ENCODE peak calls at places on chromosomes 11 and 22, in four cellular contexts. One of them, this sample, is unnamed.

GRCh38 chr11:8234425-8234821 is 29.3 kb downstream of the LMO1 start:
- DNase-seq in HepG2: no peak
- DNase-seq in GM12878: no peak
- DNase-seq in Panc1: no peak
- DNase-seq in this sample: peak

GRCh38 chr11:76810151-76810853 is 27.1 kb downstream of the TSKU start:
- DNase-seq in Panc1: no peak
- DNase-seq in GM12878: no peak
- DNase-seq in HepG2: no peak
- DNase-seq in this sample: peak

GRCh38 chr11:61333638-61334433 is 808 bp downstream of the TKFC start:
- DNase-seq in Panc1: no peak
- DNase-seq in GM12878: no peak
- DNase-seq in HepG2: no peak
- DNase-seq in this sample: no peak

GRCh38 chr11:126917531-126918204 is 82.9 kb downstream of the KIRREL3 start:
- DNase-seq in GM12878: peak
- DNase-seq in HepG2: no peak
- DNase-seq in Panc1: no peak
- DNase-seq in this sample: no peak

GRCh38 chr11:65435981-65436411 is 13.4 kb downstream of the NEAT1 start:
- DNase-seq in HepG2: no peak
- DNase-seq in GM12878: no peak
- DNase-seq in Panc1: no peak
- DNase-seq in this sample: no peak

GRCh38 chr22:31943976-31944699 is at the start of gene YWHAH:
- DNase-seq in HepG2: peak
- DNase-seq in Panc1: peak
- DNase-seq in GM12878: peak
- DNase-seq in this sample: peak

GRCh38 chr11:133821776-133822175 is 23.5 kb downstream of the SPATA19 start:
- DNase-seq in HepG2: peak
- DNase-seq in GM12878: no peak
- DNase-seq in Panc1: no peak
- DNase-seq in this sample: peak

GRCh38 chr11:69300124-69301032 is 6.4 kb downstream of the MYEOV start:
- DNase-seq in HepG2: no peak
- DNase-seq in GM12878: no peak
- DNase-seq in Panc1: no peak
- DNase-seq in this sample: no peak

GRCh38 chr11:63889344-63889743 is 27.6 kb downstream of the RCOR2 start:
- DNase-seq in Panc1: no peak
- DNase-seq in GM12878: no peak
- DNase-seq in HepG2: no peak
- DNase-seq in this sample: no peak

GRCh38 chr11:83008581-83008923 is 63.1 kb downstream of the RAB30 start:
- DNase-seq in HepG2: peak
- DNase-seq in GM12878: no peak
- DNase-seq in Panc1: no peak
- DNase-seq in this sample: no peak

GRCh38 chr11:70544067-70544773 is 145.9 kb downstream of the CTTN start:
- DNase-seq in GM12878: no peak
- DNase-seq in Panc1: no peak
- DNase-seq in HepG2: no peak
- DNase-seq in this sample: no peak

GRCh38 chr11:91800208-91800914 is 424.3 kb upstream of the FAT3 start:
- DNase-seq in GM12878: no peak
- DNase-seq in Panc1: no peak
- DNase-seq in HepG2: no peak
- DNase-seq in this sample: no peak
- TF ChIP-seq SIN3A in GM12878: no peak
- TF ChIP-seq SIN3A in Panc1: no peak
- TF ChIP-seq SIN3A in HepG2: no peak
- TF ChIP-seq SIN3A in this sample: no peak

GRCh38 chr11:113874920-113875413 is 405 bp downstream of the USP28 start:
- DNase-seq in HepG2: no peak
- DNase-seq in Panc1: no peak
- DNase-seq in GM12878: no peak
- DNase-seq in this sample: no peak

GRCh38 chr11:113875414-113876073 is at the start of gene USP28:
- DNase-seq in GM12878: peak
- DNase-seq in Panc1: peak
- DNase-seq in HepG2: peak
- DNase-seq in this sample: peak

GRCh38 chr11:113877673-113878060 is 2.3 kb upstream of the USP28 start:
- DNase-seq in Panc1: no peak
- DNase-seq in GM12878: no peak
- DNase-seq in HepG2: no peak
- DNase-seq in this sample: no peak

GRCh38 chr11:113876798-113877672 is 1.7 kb upstream of the USP28 start:
- DNase-seq in HepG2: no peak
- DNase-seq in Panc1: no peak
- DNase-seq in GM12878: no peak
- DNase-seq in this sample: no peak

DNA sequence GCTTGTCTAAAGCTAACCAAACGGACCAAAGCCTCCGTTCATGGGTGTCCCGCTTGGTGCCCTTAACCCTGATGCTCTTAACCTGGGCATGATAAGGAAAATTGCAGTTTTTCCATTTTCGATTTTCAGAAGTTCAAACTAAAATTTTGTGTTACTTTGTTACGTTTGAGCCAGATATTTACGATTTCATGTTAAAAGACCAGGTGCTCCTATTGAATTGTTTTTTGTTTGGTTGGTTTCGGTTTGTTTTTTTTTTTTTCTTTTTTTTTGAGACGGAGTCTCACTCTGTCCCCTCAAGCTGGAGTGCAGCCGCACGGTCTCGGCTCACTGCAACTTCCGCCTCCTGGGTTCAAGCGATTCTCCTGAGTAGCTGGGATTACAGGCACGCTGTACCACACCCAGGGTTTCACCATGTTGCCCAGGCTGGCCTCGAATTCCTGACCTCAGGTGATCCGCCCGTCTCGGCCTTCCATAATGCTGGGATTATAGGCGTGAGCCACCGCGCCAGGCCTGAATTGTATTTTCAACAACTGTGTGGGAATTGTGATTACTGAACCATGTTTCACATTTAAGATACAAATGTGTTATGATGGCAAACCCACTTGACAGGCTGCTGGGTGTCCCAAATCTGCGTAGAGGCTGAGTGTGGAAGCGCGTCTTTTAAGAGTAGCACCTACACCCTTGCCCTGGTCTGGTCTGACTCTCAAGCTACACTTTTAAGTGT is 864 bp upstream of the USP28 start:
- DNase-seq in Panc1: no peak
- DNase-seq in GM12878: no peak
- DNase-seq in HepG2: no peak
- DNase-seq in this sample: no peak
- TF ChIP-seq SIN3A in Panc1: no peak
- TF ChIP-seq SIN3A in GM12878: no peak
- TF ChIP-seq SIN3A in HepG2: no peak
- TF ChIP-seq SIN3A in this sample: no peak

GRCh38 chr11:96119211-96119610 is 195.3 kb upstream of the MTMR2 start:
- DNase-seq in HepG2: no peak
- DNase-seq in GM12878: no peak
- DNase-seq in Panc1: no peak
- DNase-seq in this sample: no peak

GRCh38 chr11:96124155-96124554 is 200.2 kb upstream of the MTMR2 start:
- DNase-seq in HepG2: no peak
- DNase-seq in GM12878: no peak
- DNase-seq in Panc1: no peak
- DNase-seq in this sample: no peak

GRCh38 chr11:96125400-96125799 is 201.5 kb upstream of the MTMR2 start:
- DNase-seq in Panc1: no peak
- DNase-seq in GM12878: no peak
- DNase-seq in HepG2: peak
- DNase-seq in this sample: no peak

GRCh38 chr11:96123301-96123700 is 199.4 kb upstream of the MTMR2 start:
- DNase-seq in GM12878: no peak
- DNase-seq in HepG2: no peak
- DNase-seq in Panc1: no peak
- DNase-seq in this sample: no peak

GRCh38 chr11:96122601-96123044 is 198.7 kb upstream of the MTMR2 start:
- DNase-seq in HepG2: no peak
- DNase-seq in GM12878: no peak
- DNase-seq in Panc1: no peak
- DNase-seq in this sample: no peak
- TF ChIP-seq SIN3A in HepG2: no peak
- TF ChIP-seq SIN3A in GM12878: no peak
- TF ChIP-seq SIN3A in Panc1: no peak
- TF ChIP-seq SIN3A in this sample: no peak

GRCh38 chr11:726278-726915 is 20.4 kb downstream of the EPS8L2 start:
- DNase-seq in GM12878: no peak
- DNase-seq in HepG2: no peak
- DNase-seq in Panc1: no peak
- DNase-seq in this sample: no peak
- TF ChIP-seq SIN3A in GM12878: no peak
- TF ChIP-seq SIN3A in HepG2: no peak
- TF ChIP-seq SIN3A in Panc1: no peak
- TF ChIP-seq SIN3A in this sample: no peak

GRCh38 chr22:38314992-38315800 is 2.0 kb downstream of the CSNK1E start:
- DNase-seq in Panc1: no peak
- DNase-seq in GM12878: no peak
- DNase-seq in HepG2: no peak
- DNase-seq in this sample: no peak

GRCh38 chr22:38311331-38311635 is 6.0 kb downstream of the CSNK1E start:
- DNase-seq in GM12878: peak
- DNase-seq in HepG2: no peak
- DNase-seq in Panc1: no peak
- DNase-seq in this sample: no peak

GRCh38 chr22:38312261-38312800 is 4.9 kb downstream of the CSNK1E start:
- DNase-seq in Panc1: no peak
- DNase-seq in HepG2: no peak
- DNase-seq in GM12878: no peak
- DNase-seq in this sample: no peak

GRCh38 chr22:38314140-38314991 is 2.9 kb downstream of the CSNK1E start:
- DNase-seq in GM12878: no peak
- DNase-seq in HepG2: no peak
- DNase-seq in Panc1: no peak
- DNase-seq in this sample: no peak

GRCh38 chr22:38313384-38313955 is 3.8 kb downstream of the CSNK1E start:
- DNase-seq in GM12878: peak
- DNase-seq in Panc1: peak
- DNase-seq in HepG2: no peak
- DNase-seq in this sample: no peak
- TF ChIP-seq SIN3A in GM12878: no peak
- TF ChIP-seq SIN3A in Panc1: no peak
- TF ChIP-seq SIN3A in HepG2: no peak
- TF ChIP-seq SIN3A in this sample: no peak

DNA sequence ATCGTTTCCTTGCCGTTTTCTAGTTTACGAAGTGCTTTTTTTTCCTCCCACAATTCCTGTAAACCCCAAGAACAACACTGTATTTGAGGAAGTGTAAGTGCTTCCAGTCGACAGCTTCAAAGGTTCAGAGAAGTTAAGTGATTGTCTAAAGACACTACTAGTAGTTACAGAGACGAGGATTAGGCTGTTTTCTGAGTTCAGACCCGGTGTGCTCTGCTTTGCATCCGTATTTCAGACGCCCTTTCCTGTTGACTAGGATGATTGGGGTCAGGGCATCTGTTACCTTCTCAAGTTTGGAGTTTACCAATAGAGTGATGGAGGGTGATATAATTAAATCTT is 430 bp downstream of the CLP1 start:
- DNase-seq in HepG2: no peak
- DNase-seq in Panc1: no peak
- DNase-seq in GM12878: no peak
- DNase-seq in this sample: no peak
- TF ChIP-seq SIN3A in HepG2: no peak
- TF ChIP-seq SIN3A in Panc1: no peak
- TF ChIP-seq SIN3A in GM12878: no peak
- TF ChIP-seq SIN3A in this sample: no peak

DNA sequence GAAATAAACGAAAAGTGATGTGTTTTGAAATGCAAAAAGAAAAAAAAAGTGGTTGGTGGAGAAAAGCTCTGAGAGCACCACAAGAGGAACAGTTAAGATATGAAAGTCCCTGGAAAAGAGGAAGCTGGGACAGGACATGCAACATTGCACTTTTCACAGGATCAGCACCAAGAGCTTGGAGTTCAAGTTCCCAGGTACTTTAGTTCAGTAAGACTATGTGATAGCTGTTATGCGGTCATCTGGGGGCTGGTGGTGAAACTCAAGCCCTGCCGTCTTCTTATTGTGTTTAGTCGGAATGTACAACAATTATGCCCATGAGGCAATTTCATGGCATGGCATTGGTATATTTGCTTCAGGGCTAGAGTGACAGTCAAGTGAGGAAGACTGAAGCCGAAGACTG is 17.0 kb upstream of the MS4A4A start:
- DNase-seq in GM12878: no peak
- DNase-seq in HepG2: no peak
- DNase-seq in Panc1: no peak
- DNase-seq in this sample: no peak
- TF ChIP-seq SIN3A in GM12878: no peak
- TF ChIP-seq SIN3A in HepG2: no peak
- TF ChIP-seq SIN3A in Panc1: no peak
- TF ChIP-seq SIN3A in this sample: no peak

GRCh38 chr11:44608654-44609027 is 43.2 kb downstream of the CD82 start:
- DNase-seq in Panc1: no peak
- DNase-seq in HepG2: no peak
- DNase-seq in GM12878: no peak
- DNase-seq in this sample: no peak
- TF ChIP-seq SIN3A in Panc1: no peak
- TF ChIP-seq SIN3A in HepG2: no peak
- TF ChIP-seq SIN3A in GM12878: no peak
- TF ChIP-seq SIN3A in this sample: no peak

This sample was measured in HCT116.